ENCODE peak calls at places on chromosomes 11 and 22, in four cellular contexts. R is EL; G is activated CD4-positive, alpha-beta T cell treated with anti-CD3 and anti-CD28 coated beads, Interleukin-2, amount 10 ng/mL, durations not matched to agents 7 days and 5 days; B is GM13976. D is an unnamed sample.

GRCh38 chr11:36228689-36229088 is 60.5 kb downstream of the COMMD9 start:
- DNase-seq in R (no peak), B (no peak), G (no peak), D (no peak)

GRCh38 chr11:112734207-112734606 is 227.0 kb upstream of the NCAM1 start:
- DNase-seq in B (no peak), R (peak), G (no peak), D (peak)

GRCh38 chr22:19862616-19863246 is 8.1 kb upstream of the GNB1L start:
- DNase-seq in B (no peak), G (no peak), R (no peak), D (no peak)

GRCh38 chr11:72924568-72925190 is 110.5 kb downstream of the ATG16L2 start:
- DNase-seq in B (peak), G (no peak), R (peak), D (no peak)

GRCh38 chr22:48662476-48663150 is 1165.1 kb downstream of the BRD1 start:
- DNase-seq in G (no peak), R (no peak), B (no peak), D (no peak)

GRCh38 chr11:125072210-125072960 is 9.3 kb downstream of the SLC37A2 start:
- DNase-seq in G (no peak), B (peak), R (no peak), D (peak)

GRCh38 chr22:22931557-22932270 is 44.1 kb downstream of the IGLL5 start:
- DNase-seq in G (no peak), R (no peak), B (peak), D (no peak)

GRCh38 chr22:24751518-24751917 is 23.0 kb downstream of the PIWIL3 start:
- DNase-seq in R (no peak), B (no peak), G (no peak), D (no peak)

GRCh38 chr11:66958956-66959274 is 732 bp upstream of the PC start:
- DNase-seq in B (no peak), G (no peak), R (no peak), D (peak)

GRCh38 chr22:36986242-36986821 is 32.9 kb downstream of the TST start:
- DNase-seq in G (peak), B (no peak), R (no peak), D (no peak)

D was measured in GM20000.